ENCODE peak calls at places on chromosomes 16 and 17, in eight cellular contexts. Z is fibroblast of lung, F is GM12878, J is mammary epithelial cell, U is GM23248, R is PC-9, Q is PC-3, C is A673. X is an unnamed sample.

GRCh38 chr17:57603978-57604377 is 141.1 kb downstream of the CCDC182 start:
- DNase-seq in C (no peak), F (peak), Q (no peak), Z (no peak), U (no peak), J (no peak), R (no peak), X (no peak)

GRCh38 chr17:79632432-79632735 is 21.5 kb upstream of the RBFOX3 start:
- DNase-seq in F (no peak), U (no peak), Z (no peak), C (no peak), Q (no peak), J (no peak), R (no peak), X (no peak)

GRCh38 chr17:66508896-66509843 is 206.8 kb downstream of the PRKCA start:
- DNase-seq in J (peak), Z (peak), R (peak), U (peak), Q (peak), F (no peak), C (no peak), X (no peak)

GRCh38 chr16:75224281-75224680 is 5.5 kb downstream of the CTRB1 start:
- DNase-seq in Q (no peak), Z (no peak), C (no peak), R (no peak), J (no peak), F (no peak), U (no peak), X (no peak)

GRCh38 chr16:89581045-89581695 is 5.6 kb downstream of the CPNE7 start:
- DNase-seq in U (peak), R (peak), J (peak), F (no peak), Q (peak), Z (peak), C (no peak), X (no peak)

GRCh38 chr17:17959520-17960361 is 12.5 kb downstream of the TOM1L2 start:
- DNase-seq in U (peak), Z (peak), R (no peak), J (no peak), F (peak), C (no peak), Q (no peak), X (no peak)

GRCh38 chr17:20066253-20066652 is 57.1 kb downstream of the SPECC1 start:
- DNase-seq in U (peak), J (peak), F (no peak), Q (peak), Z (peak), C (no peak), R (peak), X (no peak)

GRCh38 chr16:16018705-16019104 is 69.3 kb downstream of the ABCC1 start:
- DNase-seq in F (no peak), C (no peak), Z (peak), U (peak), J (no peak), R (no peak), Q (peak), X (no peak)

GRCh38 chr16:87740909-87741424 is 24.8 kb downstream of the KLHDC4 start:
- DNase-seq in Q (no peak), J (no peak), Z (peak), C (no peak), F (no peak), U (peak), R (no peak), X (no peak)

GRCh38 chr16:88552815-88553214 is 17.4 kb upstream of the ZC3H18 start:
- DNase-seq in Q (no peak), J (no peak), Z (no peak), U (no peak), C (no peak), F (no peak), R (no peak), X (no peak)

GRCh38 chr16:78488461-78488860 is 389.0 kb downstream of the WWOX start:
- DNase-seq in Z (no peak), F (no peak), U (no peak), J (no peak), R (no peak), C (no peak), Q (no peak), X (no peak)

GRCh38 chr17:79797492-79798295 is 817 bp upstream of the CBX8 start:
- DNase-seq in J (no peak), F (no peak), R (no peak), U (peak), Q (no peak), Z (no peak), C (peak), X (peak)

GRCh38 chr17:65231662-65232335 is 94.6 kb downstream of the RGS9 start:
- DNase-seq in J (peak), C (peak), Q (peak), U (peak), F (peak), R (peak), Z (peak), X (peak)

GRCh38 chr17:4635823-4636375 is 5.6 kb downstream of the ALOX15 start:
- DNase-seq in J (no peak), U (no peak), F (peak), Q (no peak), R (peak), Z (no peak), C (no peak), X (no peak)

GRCh38 chr16:26816885-26817571 is 249.7 kb upstream of the C16orf82 start:
- DNase-seq in J (no peak), U (peak), F (no peak), Z (peak), C (no peak), R (no peak), Q (peak), X (no peak)

GRCh38 chr16:15857779-15858560 is 1.1 kb upstream of the MYH11 start:
- DNase-seq in J (no peak), U (peak), F (no peak), Q (no peak), Z (peak), C (no peak), R (peak), X (peak)

GRCh38 chr17:954431-955164 is 25.0 kb downstream of the NXN start:
- DNase-seq in U (no peak), R (no peak), Z (peak), Q (no peak), F (no peak), C (no peak), J (no peak), X (no peak)

GRCh38 chr16:48282636-48283263 is 35.4 kb upstream of the ABCC11 start:
- DNase-seq in C (no peak), Q (no peak), F (no peak), U (no peak), R (no peak), Z (peak), J (no peak), X (no peak)

GRCh38 chr17:50213026-50214015 is 11.9 kb upstream of the COL1A1 start:
- DNase-seq in F (peak), Z (no peak), Q (no peak), R (no peak), J (no peak), U (peak), C (peak), X (peak)

GRCh38 chr17:82219083-82219482 is 6.4 kb upstream of the CCDC57 start:
- DNase-seq in Q (no peak), J (no peak), R (no peak), U (no peak), F (no peak), Z (no peak), C (no peak), X (no peak)

GRCh38 chr16:979106-979505 is 2.5 kb upstream of the SOX8 start:
- DNase-seq in Z (no peak), J (no peak), C (no peak), R (no peak), Q (no peak), F (no peak), U (no peak), X (no peak)

GRCh38 chr16:982152-983043 is 828 bp downstream of the SOX8 start:
- DNase-seq in C (no peak), F (no peak), U (no peak), R (no peak), J (no peak), Q (no peak), Z (no peak), X (peak)

GRCh38 chr16:979859-980594 is 1.5 kb upstream of the SOX8 start:
- DNase-seq in U (no peak), C (no peak), F (no peak), R (no peak), Q (no peak), J (no peak), Z (no peak), X (peak)

GRCh38 chr16:981695-982151 is at the start of gene SOX8:
- DNase-seq in F (no peak), J (no peak), Z (no peak), U (peak), R (no peak), Q (no peak), C (no peak), X (peak)

GRCh38 chr16:980595-980854 is 1.0 kb upstream of the SOX8 start:
- DNase-seq in R (no peak), Q (no peak), U (no peak), C (no peak), Z (no peak), J (no peak), F (no peak), X (no peak)
- TF ChIP-seq EZH2 in R (no peak), Q (no peak), U (no peak), C (no peak), Z (no peak), J (no peak), F (no peak), X (peak)

DNA sequence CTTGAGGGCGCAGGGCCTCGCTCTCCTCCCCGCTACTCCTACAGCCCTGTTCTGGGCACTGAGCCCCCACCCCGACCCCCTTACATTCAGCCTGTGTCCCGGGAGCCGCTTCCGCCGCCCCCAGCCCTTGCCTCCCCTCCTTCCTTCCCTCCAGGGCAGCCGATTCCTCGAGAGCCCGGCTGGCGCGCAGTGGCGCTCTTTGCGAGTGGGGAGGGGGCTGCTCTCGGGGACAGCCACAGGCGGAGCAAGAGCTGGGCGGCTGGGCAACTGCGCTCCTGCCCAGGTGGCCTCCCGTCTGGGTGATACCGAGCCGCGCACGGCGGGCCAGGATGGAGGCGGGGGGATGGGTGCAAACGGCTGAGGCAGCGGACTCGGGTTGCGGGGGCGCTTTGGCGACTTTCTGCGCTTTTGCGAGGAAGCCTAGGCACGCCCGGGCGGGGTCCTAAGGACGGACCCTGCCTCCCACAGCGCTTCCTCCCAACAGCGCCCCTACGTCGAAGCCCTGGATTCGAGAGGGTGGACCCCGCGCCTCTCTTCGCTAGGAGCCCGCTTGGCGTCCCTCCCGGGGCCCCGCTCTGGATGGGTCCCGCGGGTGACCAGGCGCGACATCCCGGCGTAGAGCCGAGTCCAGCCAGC is 1.3 kb downstream of the MMP15 start:
- DNase-seq in F (no peak), Q (no peak), J (no peak), Z (no peak), C (peak), R (no peak), U (no peak), X (peak)
- TF ChIP-seq EZH2 in F (no peak), Q (no peak), J (no peak), Z (peak), C (no peak), R (no peak), U (no peak), X (peak)

DNA sequence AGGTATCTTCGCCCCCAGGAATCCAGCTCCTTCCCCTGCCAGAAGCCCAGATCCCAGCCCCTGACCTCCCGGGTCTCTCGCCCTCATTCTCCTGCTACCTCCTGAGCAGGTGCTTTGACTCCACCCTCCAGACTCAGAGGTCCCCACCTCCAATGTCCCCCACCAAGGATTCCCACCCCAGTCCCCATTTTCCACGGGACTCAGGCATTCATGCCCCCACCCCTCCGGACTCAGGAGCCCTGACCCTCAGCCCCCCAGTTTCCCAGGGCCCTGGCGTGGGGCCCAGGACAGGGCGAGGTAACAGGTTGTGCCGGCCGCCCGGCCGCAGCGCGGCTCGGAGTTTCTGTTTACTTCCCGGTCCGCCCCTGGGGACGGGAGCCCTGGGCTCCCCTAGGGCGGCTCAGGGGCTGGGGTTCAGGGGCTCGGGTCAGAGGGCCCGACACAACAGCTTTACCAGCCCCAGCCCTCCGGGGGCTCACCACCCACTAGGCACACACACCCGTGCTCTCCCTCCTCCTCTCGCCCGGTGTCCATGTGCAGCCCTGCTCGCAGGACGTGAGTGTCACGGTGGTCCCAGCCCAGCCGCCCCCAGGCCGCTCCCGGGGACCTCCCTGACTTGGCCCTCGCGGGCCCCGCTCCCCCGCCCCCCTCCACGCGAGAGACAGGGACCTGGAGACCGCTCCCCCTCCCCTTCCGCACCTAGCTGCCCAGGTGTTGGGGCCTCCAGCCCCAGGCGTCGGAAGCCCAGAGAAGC is 595 bp downstream of the BICDL2 start:
- DNase-seq in R (peak), U (no peak), Z (no peak), F (no peak), Q (no peak), C (no peak), J (no peak), X (no peak)
- TF ChIP-seq EZH2 in R (no peak), U (no peak), Z (peak), F (no peak), Q (no peak), C (peak), J (no peak), X (no peak)

GRCh38 chr16:4314532-4315184 is 1.2 kb upstream of the GLIS2 start:
- DNase-seq in Q (peak), Z (peak), J (peak), C (peak), U (peak), F (no peak), R (no peak), X (peak)
- TF ChIP-seq EZH2 in Q (no peak), Z (no peak), J (no peak), C (no peak), U (no peak), F (no peak), R (no peak), X (peak)

DNA sequence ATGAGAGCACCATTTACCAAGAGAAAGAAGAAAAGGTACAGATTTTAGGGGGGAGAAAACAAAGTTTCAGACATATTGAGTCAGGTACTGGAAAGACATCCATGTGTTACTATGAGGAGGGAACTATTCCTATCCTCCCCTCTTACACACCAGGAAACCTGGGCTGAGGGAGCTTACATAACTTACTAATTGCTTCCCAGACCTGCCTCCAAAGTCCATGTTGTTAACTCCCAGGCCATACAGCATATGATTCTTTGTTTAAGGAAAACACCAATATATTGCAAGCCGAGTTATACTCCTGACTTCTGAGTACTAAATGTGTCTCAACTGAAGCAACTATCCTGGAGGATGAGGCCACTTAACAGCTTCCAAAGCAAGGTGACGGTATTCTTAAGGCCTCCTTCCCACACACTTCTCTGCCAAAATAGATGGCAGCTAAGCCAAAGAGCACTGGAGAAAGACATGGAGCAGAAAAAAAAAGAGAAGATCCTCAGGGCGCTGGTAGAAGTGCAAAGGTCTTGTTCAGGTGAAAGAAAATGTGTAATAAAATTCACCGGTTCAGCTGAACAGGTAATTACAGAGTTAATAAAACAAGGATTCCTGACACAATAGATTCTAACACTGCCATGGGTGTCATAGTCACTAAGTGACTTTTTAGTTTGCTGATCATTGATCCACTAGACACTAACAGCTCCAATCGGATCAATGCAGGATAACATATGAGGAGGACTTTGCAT is 151.1 kb downstream of the SKAP1 start:
- DNase-seq in Q (no peak), Z (no peak), U (no peak), J (no peak), R (no peak), F (no peak), C (no peak), X (no peak)
- TF ChIP-seq EZH2 in Q (no peak), Z (peak), U (no peak), J (no peak), R (no peak), F (no peak), C (no peak), X (no peak)

X was measured in neural progenitor cell.